ENCODE peak calls at places on chromosome 2, in nine cellular contexts. P is HCT116, V is lower leg skin, E is IMR-90, O is Peyer's patch, S is GM12891, H is K562, J is GM12892, M is prostate gland. F is an unnamed sample.
A peak's percentile ranks its signal among the peaks of the same experiment; 100 is the strongest.

GRCh38 chr2:128309341-128310093 is 9.2 kb downstream of the HS6ST1 start:
- DNase-seq in P (no peak), V (no peak), E (peak; percentile 86), O (no peak), S (no peak), H (peak; percentile 75), J (no peak), M (no peak), F (peak; percentile 27)

GRCh38 chr2:203880557-203881125 is 13.1 kb downstream of the CTLA4 start:
- DNase-seq in P (no peak), V (no peak), E (no peak), O (no peak), S (no peak), H (no peak), J (no peak), M (no peak), F (no peak)

GRCh38 chr2:12211326-12212170 is 465.1 kb downstream of the LPIN1 start:
- DNase-seq in P (no peak), V (no peak), E (no peak), O (no peak), S (no peak), H (no peak), J (no peak), M (no peak), F (no peak)

GRCh38 chr2:2926009-2926857 is 451.4 kb downstream of the EIPR1 start:
- DNase-seq in P (no peak), V (no peak), E (no peak), O (no peak), S (no peak), H (no peak), J (no peak), M (no peak), F (no peak)

GRCh38 chr2:196983934-196984333 is 57.4 kb upstream of the PGAP1 start:
- DNase-seq in P (no peak), V (no peak), E (peak; percentile 60), O (no peak), S (no peak), H (no peak), J (no peak), M (no peak), F (no peak)

GRCh38 chr2:205857532-205857931 is 175.2 kb downstream of the NRP2 start:
- DNase-seq in P (no peak), V (no peak), E (no peak), O (no peak), S (no peak), H (no peak), J (no peak), M (no peak), F (no peak)

GRCh38 chr2:78418041-78418440 is 607.5 kb upstream of the REG3G start:
- DNase-seq in P (no peak), V (no peak), E (no peak), O (no peak), S (no peak), H (no peak), J (no peak), M (no peak), F (no peak)

GRCh38 chr2:192007819-192008218 is 160.9 kb upstream of the CAVIN2 start:
- DNase-seq in P (no peak), V (no peak), E (peak; percentile 65), O (no peak), S (no peak), H (no peak), J (no peak), M (no peak), F (no peak)

GRCh38 chr2:237171396-237171795 is 85.7 kb downstream of the COPS8 start:
- DNase-seq in P (peak; percentile 19), V (peak; percentile 52), E (peak; percentile 97), O (no peak), S (no peak), H (no peak), J (no peak), M (peak; percentile 19), F (no peak)

GRCh38 chr2:240962371-240963064 is 35.9 kb upstream of the SNED1 start:
- DNase-seq in P (no peak), V (peak; percentile 17), E (no peak), O (no peak), S (no peak), H (no peak), J (peak; percentile 15), M (no peak), F (no peak)

GRCh38 chr2:14256890-14257289 is 375.6 kb upstream of the LRATD1 start:
- DNase-seq in P (no peak), V (no peak), E (no peak), O (no peak), S (no peak), H (no peak), J (no peak), M (no peak), F (no peak)

GRCh38 chr2:14257801-14258507 is 374.6 kb upstream of the LRATD1 start:
- DNase-seq in P (no peak), V (no peak), E (no peak), O (no peak), S (no peak), H (no peak), J (no peak), M (no peak), F (no peak)

DNA sequence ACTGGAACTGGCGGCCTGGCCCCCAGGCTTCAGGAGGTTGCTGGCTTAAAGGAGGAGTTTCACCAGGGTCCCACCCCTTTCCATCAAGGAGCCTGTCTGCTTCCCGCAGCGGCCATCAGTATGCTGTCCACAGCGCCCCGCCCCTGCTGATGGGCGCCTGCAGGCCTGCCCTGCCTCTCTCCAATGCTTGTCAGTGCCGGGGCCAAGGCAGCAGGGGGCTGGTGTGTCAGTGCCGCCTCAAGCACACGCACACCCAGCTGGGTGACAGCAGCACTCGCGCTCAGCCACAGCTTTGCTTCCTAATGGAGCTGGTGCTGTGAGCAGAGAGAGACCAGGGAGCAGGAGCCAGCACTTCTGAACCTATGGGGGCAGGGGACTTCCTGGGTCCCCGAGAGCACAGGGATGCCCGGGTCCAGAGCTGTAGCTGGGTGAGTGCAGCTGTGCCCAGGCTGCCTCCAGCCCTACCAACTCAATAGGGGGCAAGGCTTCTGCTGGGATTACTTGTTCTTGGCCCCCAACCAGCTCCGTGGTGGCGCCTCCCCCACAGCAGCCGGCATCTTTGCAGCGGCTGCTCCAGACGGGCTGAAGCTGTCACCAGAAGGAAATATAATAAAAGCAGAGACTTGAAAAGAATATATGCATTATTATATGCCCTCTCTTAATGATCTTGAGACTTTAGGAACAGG is 377.2 kb upstream of the LRATD1 start:
- DNase-seq in P (no peak), V (no peak), E (no peak), O (no peak), S (no peak), H (no peak), J (no peak), M (no peak), F (no peak)
- TF ChIP-seq POLR2A in P (no peak), V (no peak), E (no peak), O (no peak), S (no peak), H (no peak), J (no peak), M (no peak), F (no peak)

GRCh38 chr2:79670198-79670597 is 157.3 kb downstream of the CTNNA2 start:
- DNase-seq in P (no peak), V (no peak), E (no peak), O (no peak), S (no peak), H (no peak), J (no peak), M (no peak), F (no peak)
- TF ChIP-seq POLR2A in P (no peak), V (no peak), E (no peak), O (no peak), S (no peak), H (no peak), J (no peak), M (no peak), F (no peak)

DNA sequence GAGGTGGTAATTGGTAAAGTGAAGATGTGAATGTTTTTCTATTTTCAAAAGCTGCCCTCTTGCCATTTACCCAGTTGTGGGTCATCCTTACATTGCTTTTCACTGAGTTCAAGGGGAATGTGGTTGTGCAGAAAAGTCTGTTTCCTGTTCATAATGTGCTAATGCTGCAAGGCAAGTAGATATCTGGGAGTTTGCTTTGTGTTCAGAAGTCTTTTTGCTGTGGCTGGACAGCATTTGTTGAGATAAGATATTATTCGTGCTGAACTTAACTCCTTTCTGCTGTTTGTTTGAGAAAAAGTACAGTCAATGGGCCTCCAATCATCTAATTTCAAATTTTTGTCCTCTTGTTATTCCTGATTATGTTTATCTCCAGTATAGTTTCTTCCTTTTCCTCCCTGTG is 263.2 kb downstream of the LTBP1 start:
- DNase-seq in P (no peak), V (no peak), E (peak; percentile 55), O (no peak), S (no peak), H (no peak), J (no peak), M (no peak), F (peak; percentile 25)
- TF ChIP-seq POLR2A in P (no peak), V (no peak), E (no peak), O (no peak), S (no peak), H (no peak), J (no peak), M (no peak), F (no peak)

DNA sequence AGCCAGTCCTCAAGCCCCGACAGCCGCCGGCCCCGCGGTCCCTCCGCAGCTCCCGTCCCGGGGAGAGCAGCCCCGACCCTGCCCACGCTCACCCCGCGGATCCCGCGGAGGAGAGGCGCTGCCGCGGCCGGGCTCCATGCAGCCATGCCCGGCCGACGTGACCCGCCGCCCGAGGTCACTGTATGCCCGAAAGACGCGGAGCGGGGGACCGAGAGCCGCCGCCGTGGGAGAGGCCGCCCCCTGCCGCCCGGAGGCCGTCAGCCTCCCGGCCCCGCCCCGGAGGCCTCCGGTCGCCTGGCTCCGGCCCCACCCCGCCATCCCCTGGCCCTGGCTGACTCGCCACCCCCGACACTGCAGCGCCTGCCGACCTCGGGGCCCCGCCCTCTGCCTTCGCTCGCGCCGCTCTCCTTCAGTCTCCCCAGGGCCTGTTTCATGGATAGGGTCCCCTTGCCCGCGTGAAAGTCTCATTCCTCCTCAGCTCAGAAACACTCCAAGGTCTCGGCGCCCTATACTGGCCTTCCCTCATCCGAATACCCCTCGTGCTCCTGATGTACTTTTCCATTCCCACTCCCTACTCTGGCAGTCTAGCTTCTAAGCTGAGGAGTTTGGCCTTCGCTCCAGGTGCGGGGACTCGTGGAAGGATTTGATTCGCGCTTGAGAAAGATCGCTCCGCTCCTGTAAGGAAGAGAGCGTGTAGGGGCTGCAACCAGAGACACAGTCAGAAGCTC is at the start of gene BOLA3:
- DNase-seq in P (peak; percentile 39), V (peak; percentile 74), E (peak; percentile 55), O (peak; percentile 81), S (peak; percentile 93), H (peak; percentile 97), J (peak; percentile 95), M (peak; percentile 76), F (peak; percentile 95)
- TF ChIP-seq POLR2A in P (peak; percentile 78), V (no peak), E (peak; percentile 4), O (peak; percentile 24), S (peak; percentile 67), H (peak; percentile 88), J (peak; percentile 86), M (no peak), F (peak; percentile 68)

F was measured in erythroblast.